ENCODE peak calls at places on chromosomes 5 and 9, in six cellular contexts. One of them, this sample, is unnamed.

GRCh38 chr5:32254987-32255900 is 57.5 kb downstream of the MTMR12 start:
- DNase-seq in left lung: no peak
- DNase-seq in body of pancreas: no peak
- DNase-seq in WTC11: no peak
- DNase-seq in left ventricle myocardium inferior: no peak
- DNase-seq in omental fat pad: no peak
- DNase-seq in this sample: no peak

GRCh38 chr9:127194881-127195713 is 69.5 kb upstream of the GARNL3 start:
- DNase-seq in left lung: no peak
- DNase-seq in body of pancreas: no peak
- DNase-seq in WTC11: peak
- DNase-seq in left ventricle myocardium inferior: peak
- DNase-seq in omental fat pad: no peak
- DNase-seq in this sample: no peak

GRCh38 chr9:35906923-35907699 is 1.1 kb downstream of the HRCT1 start:
- DNase-seq in left lung: no peak
- DNase-seq in body of pancreas: no peak
- DNase-seq in WTC11: no peak
- DNase-seq in left ventricle myocardium inferior: peak
- DNase-seq in omental fat pad: no peak
- DNase-seq in this sample: no peak

GRCh38 chr5:43677241-43677640 is 74.3 kb downstream of the NNT start:
- DNase-seq in left lung: no peak
- DNase-seq in body of pancreas: no peak
- DNase-seq in WTC11: no peak
- DNase-seq in left ventricle myocardium inferior: no peak
- DNase-seq in omental fat pad: no peak
- DNase-seq in this sample: no peak

GRCh38 chr9:78132688-78133033 is 101.0 kb upstream of the GNAQ start:
- DNase-seq in left lung: no peak
- DNase-seq in body of pancreas: no peak
- DNase-seq in WTC11: no peak
- DNase-seq in left ventricle myocardium inferior: no peak
- DNase-seq in omental fat pad: no peak
- DNase-seq in this sample: no peak

GRCh38 chr9:87594218-87594617 is 96.6 kb downstream of the DAPK1 start:
- DNase-seq in left lung: no peak
- DNase-seq in body of pancreas: no peak
- DNase-seq in WTC11: no peak
- DNase-seq in left ventricle myocardium inferior: no peak
- DNase-seq in omental fat pad: no peak
- DNase-seq in this sample: no peak

GRCh38 chr5:110063640-110064592 is 374.2 kb downstream of the MAN2A1 start:
- DNase-seq in left lung: peak
- DNase-seq in body of pancreas: no peak
- DNase-seq in WTC11: no peak
- DNase-seq in left ventricle myocardium inferior: no peak
- DNase-seq in omental fat pad: no peak
- DNase-seq in this sample: no peak

GRCh38 chr5:65101706-65102105 is 333.0 kb downstream of the CWC27 start:
- DNase-seq in left lung: no peak
- DNase-seq in body of pancreas: no peak
- DNase-seq in WTC11: no peak
- DNase-seq in left ventricle myocardium inferior: no peak
- DNase-seq in omental fat pad: no peak
- DNase-seq in this sample: no peak

GRCh38 chr5:157745041-157745456 is 1.5 kb downstream of the LSM11 start:
- DNase-seq in left lung: no peak
- DNase-seq in body of pancreas: no peak
- DNase-seq in WTC11: no peak
- DNase-seq in left ventricle myocardium inferior: no peak
- DNase-seq in omental fat pad: no peak
- DNase-seq in this sample: no peak

GRCh38 chr5:66849803-66850202 is 253.6 kb downstream of the MAST4 start:
- DNase-seq in left lung: no peak
- DNase-seq in body of pancreas: no peak
- DNase-seq in WTC11: no peak
- DNase-seq in left ventricle myocardium inferior: no peak
- DNase-seq in omental fat pad: no peak
- DNase-seq in this sample: no peak

GRCh38 chr5:132655821-132656773 is 1.9 kb upstream of the IL13 start:
- DNase-seq in left lung: no peak
- DNase-seq in body of pancreas: no peak
- DNase-seq in WTC11: peak
- DNase-seq in left ventricle myocardium inferior: no peak
- DNase-seq in omental fat pad: no peak
- DNase-seq in this sample: peak
- TF ChIP-seq CTCF in left lung: no peak
- TF ChIP-seq CTCF in body of pancreas: no peak
- TF ChIP-seq CTCF in WTC11: no peak
- TF ChIP-seq CTCF in left ventricle myocardium inferior: no peak
- TF ChIP-seq CTCF in omental fat pad: no peak
- TF ChIP-seq CTCF in this sample: peak

DNA sequence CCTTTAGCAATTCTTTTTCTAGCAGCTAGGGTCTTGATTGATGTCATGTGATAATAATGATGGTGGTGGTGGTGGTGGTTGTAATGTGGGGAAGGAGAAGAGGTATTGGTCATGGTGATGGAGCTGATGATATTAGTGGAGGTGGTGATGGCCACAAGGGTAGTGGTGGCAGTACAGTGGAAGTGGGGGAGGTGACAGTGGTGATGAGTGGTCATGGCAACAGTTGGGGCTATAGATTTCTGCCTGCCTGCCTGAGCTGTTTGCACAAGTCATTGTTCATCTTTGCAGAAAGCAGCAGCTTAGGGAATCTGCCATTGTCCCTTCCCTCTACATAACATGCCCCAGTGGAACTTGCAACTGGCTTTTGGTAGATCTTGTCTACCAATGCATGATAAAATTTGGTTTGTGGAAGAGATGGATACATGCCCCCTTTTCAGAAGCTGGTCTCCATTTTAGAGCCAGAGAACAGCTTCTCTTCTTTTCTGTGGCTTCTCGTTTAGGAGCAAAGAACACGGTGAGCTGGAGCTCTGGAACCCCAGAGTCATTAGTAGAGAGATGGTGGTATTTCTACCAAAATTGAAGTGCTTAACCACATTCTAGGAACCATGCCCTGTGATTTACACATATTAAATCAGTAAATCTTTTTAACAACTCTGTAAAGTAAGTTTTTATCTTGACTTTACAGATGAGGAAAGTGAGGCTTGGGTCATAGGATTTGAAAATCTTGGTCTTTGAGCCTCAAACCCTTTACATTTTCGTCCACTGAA is 100.3 kb downstream of the AOPEP start:
- DNase-seq in left lung: no peak
- DNase-seq in body of pancreas: no peak
- DNase-seq in WTC11: no peak
- DNase-seq in left ventricle myocardium inferior: no peak
- DNase-seq in omental fat pad: no peak
- DNase-seq in this sample: no peak
- TF ChIP-seq CTCF in left lung: no peak
- TF ChIP-seq CTCF in body of pancreas: no peak
- TF ChIP-seq CTCF in WTC11: no peak
- TF ChIP-seq CTCF in left ventricle myocardium inferior: no peak
- TF ChIP-seq CTCF in omental fat pad: no peak
- TF ChIP-seq CTCF in this sample: no peak

DNA sequence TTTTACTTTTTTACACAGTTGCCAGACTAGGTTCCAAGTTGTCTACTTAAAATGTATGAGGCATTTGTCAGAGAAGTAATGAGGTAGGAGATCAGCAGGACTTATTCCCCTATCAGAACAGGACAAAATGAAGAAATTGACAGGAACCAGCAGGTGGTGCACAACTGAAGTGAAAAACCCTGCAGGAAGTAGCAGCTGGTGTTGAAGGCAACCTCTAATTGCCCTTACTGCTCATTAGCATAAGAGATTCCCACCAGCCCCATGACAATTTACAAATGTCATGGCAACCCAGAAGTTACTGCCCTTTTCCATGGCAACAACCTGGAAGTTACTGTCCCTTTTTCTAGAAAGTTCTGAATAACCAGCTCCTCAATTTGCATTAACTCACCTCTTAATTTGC is 5.4 kb downstream of the PCDHB15 start:
- DNase-seq in left lung: no peak
- DNase-seq in body of pancreas: no peak
- DNase-seq in WTC11: no peak
- DNase-seq in left ventricle myocardium inferior: no peak
- DNase-seq in omental fat pad: no peak
- DNase-seq in this sample: no peak
- TF ChIP-seq CTCF in left lung: no peak
- TF ChIP-seq CTCF in body of pancreas: no peak
- TF ChIP-seq CTCF in WTC11: no peak
- TF ChIP-seq CTCF in left ventricle myocardium inferior: no peak
- TF ChIP-seq CTCF in omental fat pad: no peak
- TF ChIP-seq CTCF in this sample: no peak

DNA sequence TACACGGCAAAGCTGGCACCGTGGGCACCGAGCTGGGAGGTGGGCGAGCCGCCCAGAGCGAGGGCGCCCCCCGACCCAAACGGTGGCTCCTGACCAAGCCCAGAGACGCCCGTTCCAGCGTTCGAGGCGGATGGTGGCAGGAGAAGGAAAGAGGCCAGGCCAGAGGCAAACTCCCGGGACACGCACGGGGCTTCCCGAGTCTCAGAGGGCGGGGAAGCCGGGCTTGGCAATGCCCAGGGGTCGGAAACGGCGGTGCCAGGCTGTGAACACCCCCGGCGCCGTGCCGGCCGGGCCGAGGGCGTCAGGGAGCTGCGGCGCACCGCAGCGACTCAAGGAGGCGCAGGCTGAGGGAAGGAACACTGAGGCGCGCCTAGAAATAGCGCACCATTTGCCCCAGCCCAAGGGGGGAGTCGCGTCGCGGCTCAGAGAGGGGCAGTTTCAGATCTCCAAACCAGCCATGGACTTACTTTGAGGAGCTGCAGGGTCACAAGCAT is 397 bp downstream of the SPRY4 start:
- DNase-seq in left lung: peak
- DNase-seq in body of pancreas: peak
- DNase-seq in WTC11: no peak
- DNase-seq in left ventricle myocardium inferior: peak
- DNase-seq in omental fat pad: no peak
- DNase-seq in this sample: peak
- TF ChIP-seq CTCF in left lung: no peak
- TF ChIP-seq CTCF in body of pancreas: no peak
- TF ChIP-seq CTCF in WTC11: no peak
- TF ChIP-seq CTCF in left ventricle myocardium inferior: peak
- TF ChIP-seq CTCF in omental fat pad: no peak
- TF ChIP-seq CTCF in this sample: no peak

GRCh38 chr5:18281947-18282557 is 647.8 kb downstream of the TAF11L14 start:
- DNase-seq in left lung: no peak
- DNase-seq in body of pancreas: no peak
- DNase-seq in WTC11: no peak
- DNase-seq in left ventricle myocardium inferior: no peak
- DNase-seq in omental fat pad: no peak
- DNase-seq in this sample: peak
- TF ChIP-seq CTCF in left lung: peak
- TF ChIP-seq CTCF in body of pancreas: no peak
- TF ChIP-seq CTCF in WTC11: no peak
- TF ChIP-seq CTCF in left ventricle myocardium inferior: no peak
- TF ChIP-seq CTCF in omental fat pad: no peak
- TF ChIP-seq CTCF in this sample: no peak

GRCh38 chr9:124292696-124293593 is 35.2 kb downstream of the NEK6 start:
- DNase-seq in left lung: no peak
- DNase-seq in body of pancreas: no peak
- DNase-seq in WTC11: no peak
- DNase-seq in left ventricle myocardium inferior: no peak
- DNase-seq in omental fat pad: no peak
- DNase-seq in this sample: no peak

GRCh38 chr9:124290743-124291554 is 33.2 kb downstream of the NEK6 start:
- DNase-seq in left lung: no peak
- DNase-seq in body of pancreas: no peak
- DNase-seq in WTC11: no peak
- DNase-seq in left ventricle myocardium inferior: no peak
- DNase-seq in omental fat pad: no peak
- DNase-seq in this sample: peak

GRCh38 chr9:124290053-124290581 is 32.4 kb downstream of the NEK6 start:
- DNase-seq in left lung: no peak
- DNase-seq in body of pancreas: no peak
- DNase-seq in WTC11: no peak
- DNase-seq in left ventricle myocardium inferior: no peak
- DNase-seq in omental fat pad: no peak
- DNase-seq in this sample: no peak

GRCh38 chr9:124293712-124294504 is 36.2 kb downstream of the NEK6 start:
- DNase-seq in left lung: no peak
- DNase-seq in body of pancreas: no peak
- DNase-seq in WTC11: no peak
- DNase-seq in left ventricle myocardium inferior: no peak
- DNase-seq in omental fat pad: no peak
- DNase-seq in this sample: no peak

GRCh38 chr9:124291801-124292396 is 34.1 kb downstream of the NEK6 start:
- DNase-seq in left lung: no peak
- DNase-seq in body of pancreas: no peak
- DNase-seq in WTC11: no peak
- DNase-seq in left ventricle myocardium inferior: peak
- DNase-seq in omental fat pad: no peak
- DNase-seq in this sample: peak
- TF ChIP-seq CTCF in left lung: no peak
- TF ChIP-seq CTCF in body of pancreas: no peak
- TF ChIP-seq CTCF in WTC11: no peak
- TF ChIP-seq CTCF in left ventricle myocardium inferior: no peak
- TF ChIP-seq CTCF in omental fat pad: no peak
- TF ChIP-seq CTCF in this sample: no peak

GRCh38 chr9:100324594-100325200 is 28.0 kb downstream of the TEX10 start:
- DNase-seq in left lung: no peak
- DNase-seq in body of pancreas: no peak
- DNase-seq in WTC11: no peak
- DNase-seq in left ventricle myocardium inferior: no peak
- DNase-seq in omental fat pad: no peak
- DNase-seq in this sample: peak
- TF ChIP-seq CTCF in left lung: peak
- TF ChIP-seq CTCF in body of pancreas: no peak
- TF ChIP-seq CTCF in WTC11: peak
- TF ChIP-seq CTCF in left ventricle myocardium inferior: peak
- TF ChIP-seq CTCF in omental fat pad: no peak
- TF ChIP-seq CTCF in this sample: no peak

This sample was measured in GM20000.